ENCODE peak calls at places on chromosomes 12 and 14, in ten cellular contexts. One of them, this sample, is unnamed.

GRCh38 chr14:32171469-32171868 is 30.4 kb upstream of the RNU6-7 start:
- DNase-seq in stimulated activated naive CD4-positive, alpha-beta T cell: no peak
- DNase-seq in A549: no peak
- DNase-seq in posterior cingulate gyrus: no peak
- DNase-seq in smooth muscle cell of the brain vasculature: no peak
- DNase-seq in GM13977: no peak
- DNase-seq in hypothalamus: no peak
- DNase-seq in stimulated activated CD8-positive, alpha-beta memory T cell treated with anti-CD3 and anti-CD28 coated beads, Interleukin-7, amount 100 ng/mL, for 4 hours: no peak
- DNase-seq in renal cortical epithelial cell: no peak
- DNase-seq in frontal cortex: no peak
- DNase-seq in this sample: no peak

GRCh38 chr14:55370883-55371455 is 40.7 kb downstream of the ATG14 start:
- DNase-seq in smooth muscle cell of the brain vasculature: no peak
- DNase-seq in GM13977: no peak
- DNase-seq in stimulated activated CD8-positive, alpha-beta memory T cell treated with anti-CD3 and anti-CD28 coated beads, Interleukin-7, amount 100 ng/mL, for 4 hours: no peak
- DNase-seq in stimulated activated naive CD4-positive, alpha-beta T cell: no peak
- DNase-seq in A549: no peak
- DNase-seq in renal cortical epithelial cell: no peak
- DNase-seq in frontal cortex: no peak
- DNase-seq in posterior cingulate gyrus: no peak
- DNase-seq in hypothalamus: no peak
- DNase-seq in this sample: no peak

GRCh38 chr14:23916038-23916437 is 37.5 kb upstream of the DHRS4 start:
- DNase-seq in GM13977: no peak
- DNase-seq in hypothalamus: no peak
- DNase-seq in smooth muscle cell of the brain vasculature: no peak
- DNase-seq in stimulated activated naive CD4-positive, alpha-beta T cell: no peak
- DNase-seq in posterior cingulate gyrus: no peak
- DNase-seq in renal cortical epithelial cell: no peak
- DNase-seq in A549: no peak
- DNase-seq in frontal cortex: no peak
- DNase-seq in stimulated activated CD8-positive, alpha-beta memory T cell treated with anti-CD3 and anti-CD28 coated beads, Interleukin-7, amount 100 ng/mL, for 4 hours: no peak
- DNase-seq in this sample: no peak

GRCh38 chr12:95300286-95300685 is 82.7 kb downstream of the VEZT start:
- DNase-seq in frontal cortex: no peak
- DNase-seq in hypothalamus: no peak
- DNase-seq in A549: no peak
- DNase-seq in posterior cingulate gyrus: no peak
- DNase-seq in smooth muscle cell of the brain vasculature: no peak
- DNase-seq in GM13977: no peak
- DNase-seq in renal cortical epithelial cell: no peak
- DNase-seq in stimulated activated naive CD4-positive, alpha-beta T cell: no peak
- DNase-seq in stimulated activated CD8-positive, alpha-beta memory T cell treated with anti-CD3 and anti-CD28 coated beads, Interleukin-7, amount 100 ng/mL, for 4 hours: no peak
- DNase-seq in this sample: no peak

GRCh38 chr14:92412912-92413311 is 89.9 kb downstream of the SLC24A4 start:
- DNase-seq in frontal cortex: no peak
- DNase-seq in stimulated activated CD8-positive, alpha-beta memory T cell treated with anti-CD3 and anti-CD28 coated beads, Interleukin-7, amount 100 ng/mL, for 4 hours: no peak
- DNase-seq in hypothalamus: no peak
- DNase-seq in smooth muscle cell of the brain vasculature: no peak
- DNase-seq in GM13977: no peak
- DNase-seq in renal cortical epithelial cell: no peak
- DNase-seq in posterior cingulate gyrus: no peak
- DNase-seq in stimulated activated naive CD4-positive, alpha-beta T cell: no peak
- DNase-seq in A549: no peak
- DNase-seq in this sample: no peak

GRCh38 chr14:95039259-95039992 is 117.9 kb downstream of the DICER1 start:
- DNase-seq in posterior cingulate gyrus: no peak
- DNase-seq in stimulated activated CD8-positive, alpha-beta memory T cell treated with anti-CD3 and anti-CD28 coated beads, Interleukin-7, amount 100 ng/mL, for 4 hours: no peak
- DNase-seq in GM13977: no peak
- DNase-seq in frontal cortex: no peak
- DNase-seq in renal cortical epithelial cell: no peak
- DNase-seq in stimulated activated naive CD4-positive, alpha-beta T cell: no peak
- DNase-seq in smooth muscle cell of the brain vasculature: no peak
- DNase-seq in A549: no peak
- DNase-seq in hypothalamus: no peak
- DNase-seq in this sample: no peak

GRCh38 chr12:75658826-75659823 is 147.7 kb upstream of the KRR1 start:
- DNase-seq in stimulated activated naive CD4-positive, alpha-beta T cell: no peak
- DNase-seq in A549: no peak
- DNase-seq in GM13977: no peak
- DNase-seq in stimulated activated CD8-positive, alpha-beta memory T cell treated with anti-CD3 and anti-CD28 coated beads, Interleukin-7, amount 100 ng/mL, for 4 hours: no peak
- DNase-seq in frontal cortex: no peak
- DNase-seq in hypothalamus: no peak
- DNase-seq in renal cortical epithelial cell: peak
- DNase-seq in posterior cingulate gyrus: no peak
- DNase-seq in smooth muscle cell of the brain vasculature: no peak
- DNase-seq in this sample: no peak

GRCh38 chr12:132362966-132363660 is 33.7 kb upstream of the GALNT9 start:
- DNase-seq in smooth muscle cell of the brain vasculature: no peak
- DNase-seq in renal cortical epithelial cell: no peak
- DNase-seq in posterior cingulate gyrus: peak
- DNase-seq in GM13977: no peak
- DNase-seq in A549: no peak
- DNase-seq in hypothalamus: no peak
- DNase-seq in stimulated activated naive CD4-positive, alpha-beta T cell: no peak
- DNase-seq in frontal cortex: no peak
- DNase-seq in stimulated activated CD8-positive, alpha-beta memory T cell treated with anti-CD3 and anti-CD28 coated beads, Interleukin-7, amount 100 ng/mL, for 4 hours: no peak
- DNase-seq in this sample: no peak

GRCh38 chr12:98471085-98471484 is 44.3 kb upstream of the TMPO start:
- DNase-seq in stimulated activated CD8-positive, alpha-beta memory T cell treated with anti-CD3 and anti-CD28 coated beads, Interleukin-7, amount 100 ng/mL, for 4 hours: no peak
- DNase-seq in posterior cingulate gyrus: no peak
- DNase-seq in frontal cortex: no peak
- DNase-seq in renal cortical epithelial cell: no peak
- DNase-seq in A549: no peak
- DNase-seq in GM13977: no peak
- DNase-seq in smooth muscle cell of the brain vasculature: no peak
- DNase-seq in stimulated activated naive CD4-positive, alpha-beta T cell: no peak
- DNase-seq in hypothalamus: no peak
- DNase-seq in this sample: no peak

GRCh38 chr12:43402431-43402830 is 149.6 kb downstream of the ADAMTS20 start:
- DNase-seq in smooth muscle cell of the brain vasculature: no peak
- DNase-seq in GM13977: no peak
- DNase-seq in hypothalamus: no peak
- DNase-seq in renal cortical epithelial cell: no peak
- DNase-seq in stimulated activated CD8-positive, alpha-beta memory T cell treated with anti-CD3 and anti-CD28 coated beads, Interleukin-7, amount 100 ng/mL, for 4 hours: no peak
- DNase-seq in posterior cingulate gyrus: no peak
- DNase-seq in A549: no peak
- DNase-seq in frontal cortex: no peak
- DNase-seq in stimulated activated naive CD4-positive, alpha-beta T cell: no peak
- DNase-seq in this sample: no peak

GRCh38 chr12:80602455-80602854 is 105.0 kb upstream of the MYF6 start:
- DNase-seq in stimulated activated CD8-positive, alpha-beta memory T cell treated with anti-CD3 and anti-CD28 coated beads, Interleukin-7, amount 100 ng/mL, for 4 hours: no peak
- DNase-seq in smooth muscle cell of the brain vasculature: no peak
- DNase-seq in stimulated activated naive CD4-positive, alpha-beta T cell: no peak
- DNase-seq in frontal cortex: no peak
- DNase-seq in A549: no peak
- DNase-seq in GM13977: no peak
- DNase-seq in posterior cingulate gyrus: no peak
- DNase-seq in renal cortical epithelial cell: no peak
- DNase-seq in hypothalamus: no peak
- DNase-seq in this sample: no peak

GRCh38 chr12:69027411-69027811 is 94.4 kb upstream of the CPM start:
- DNase-seq in renal cortical epithelial cell: peak
- DNase-seq in smooth muscle cell of the brain vasculature: no peak
- DNase-seq in posterior cingulate gyrus: no peak
- DNase-seq in stimulated activated CD8-positive, alpha-beta memory T cell treated with anti-CD3 and anti-CD28 coated beads, Interleukin-7, amount 100 ng/mL, for 4 hours: no peak
- DNase-seq in GM13977: no peak
- DNase-seq in stimulated activated naive CD4-positive, alpha-beta T cell: no peak
- DNase-seq in hypothalamus: no peak
- DNase-seq in frontal cortex: no peak
- DNase-seq in A549: no peak
- DNase-seq in this sample: no peak

GRCh38 chr12:110224379-110225304 is 56.4 kb upstream of the ATP2A2 start:
- DNase-seq in stimulated activated naive CD4-positive, alpha-beta T cell: no peak
- DNase-seq in A549: peak
- DNase-seq in frontal cortex: peak
- DNase-seq in GM13977: no peak
- DNase-seq in hypothalamus: no peak
- DNase-seq in stimulated activated CD8-positive, alpha-beta memory T cell treated with anti-CD3 and anti-CD28 coated beads, Interleukin-7, amount 100 ng/mL, for 4 hours: no peak
- DNase-seq in smooth muscle cell of the brain vasculature: peak
- DNase-seq in posterior cingulate gyrus: no peak
- DNase-seq in renal cortical epithelial cell: peak
- DNase-seq in this sample: no peak

GRCh38 chr14:29222671-29223268 is 456.2 kb downstream of the FOXG1 start:
- DNase-seq in stimulated activated CD8-positive, alpha-beta memory T cell treated with anti-CD3 and anti-CD28 coated beads, Interleukin-7, amount 100 ng/mL, for 4 hours: no peak
- DNase-seq in hypothalamus: no peak
- DNase-seq in A549: no peak
- DNase-seq in smooth muscle cell of the brain vasculature: no peak
- DNase-seq in frontal cortex: no peak
- DNase-seq in stimulated activated naive CD4-positive, alpha-beta T cell: no peak
- DNase-seq in renal cortical epithelial cell: peak
- DNase-seq in posterior cingulate gyrus: no peak
- DNase-seq in GM13977: no peak
- DNase-seq in this sample: no peak

GRCh38 chr12:62903151-62903550 is 31.8 kb downstream of the PPM1H start:
- DNase-seq in hypothalamus: no peak
- DNase-seq in smooth muscle cell of the brain vasculature: no peak
- DNase-seq in A549: no peak
- DNase-seq in stimulated activated naive CD4-positive, alpha-beta T cell: no peak
- DNase-seq in renal cortical epithelial cell: no peak
- DNase-seq in posterior cingulate gyrus: no peak
- DNase-seq in GM13977: no peak
- DNase-seq in stimulated activated CD8-positive, alpha-beta memory T cell treated with anti-CD3 and anti-CD28 coated beads, Interleukin-7, amount 100 ng/mL, for 4 hours: no peak
- DNase-seq in frontal cortex: no peak
- DNase-seq in this sample: no peak

GRCh38 chr12:58425481-58426392 is 484.4 kb downstream of the ATP23 start:
- DNase-seq in stimulated activated naive CD4-positive, alpha-beta T cell: no peak
- DNase-seq in frontal cortex: no peak
- DNase-seq in A549: peak
- DNase-seq in GM13977: peak
- DNase-seq in smooth muscle cell of the brain vasculature: peak
- DNase-seq in hypothalamus: no peak
- DNase-seq in stimulated activated CD8-positive, alpha-beta memory T cell treated with anti-CD3 and anti-CD28 coated beads, Interleukin-7, amount 100 ng/mL, for 4 hours: no peak
- DNase-seq in posterior cingulate gyrus: no peak
- DNase-seq in renal cortical epithelial cell: peak
- DNase-seq in this sample: peak

GRCh38 chr12:53210843-53211242 is 3.8 kb upstream of the ITGB7 start:
- DNase-seq in hypothalamus: no peak
- DNase-seq in stimulated activated naive CD4-positive, alpha-beta T cell: no peak
- DNase-seq in GM13977: no peak
- DNase-seq in posterior cingulate gyrus: no peak
- DNase-seq in renal cortical epithelial cell: no peak
- DNase-seq in frontal cortex: no peak
- DNase-seq in A549: no peak
- DNase-seq in stimulated activated CD8-positive, alpha-beta memory T cell treated with anti-CD3 and anti-CD28 coated beads, Interleukin-7, amount 100 ng/mL, for 4 hours: no peak
- DNase-seq in smooth muscle cell of the brain vasculature: no peak
- DNase-seq in this sample: no peak

GRCh38 chr12:118783703-118784102 is 197.6 kb upstream of the SRRM4 start:
- DNase-seq in frontal cortex: no peak
- DNase-seq in hypothalamus: no peak
- DNase-seq in stimulated activated CD8-positive, alpha-beta memory T cell treated with anti-CD3 and anti-CD28 coated beads, Interleukin-7, amount 100 ng/mL, for 4 hours: no peak
- DNase-seq in renal cortical epithelial cell: no peak
- DNase-seq in A549: no peak
- DNase-seq in smooth muscle cell of the brain vasculature: no peak
- DNase-seq in posterior cingulate gyrus: no peak
- DNase-seq in stimulated activated naive CD4-positive, alpha-beta T cell: no peak
- DNase-seq in GM13977: no peak
- DNase-seq in this sample: no peak

GRCh38 chr14:91390165-91390778 is 27.3 kb downstream of the CCDC88C start:
- DNase-seq in stimulated activated naive CD4-positive, alpha-beta T cell: no peak
- DNase-seq in hypothalamus: no peak
- DNase-seq in posterior cingulate gyrus: no peak
- DNase-seq in renal cortical epithelial cell: no peak
- DNase-seq in smooth muscle cell of the brain vasculature: no peak
- DNase-seq in stimulated activated CD8-positive, alpha-beta memory T cell treated with anti-CD3 and anti-CD28 coated beads, Interleukin-7, amount 100 ng/mL, for 4 hours: no peak
- DNase-seq in GM13977: no peak
- DNase-seq in A549: no peak
- DNase-seq in frontal cortex: no peak
- DNase-seq in this sample: no peak

GRCh38 chr14:27917896-27918295 is 848.7 kb upstream of the FOXG1 start:
- DNase-seq in A549: no peak
- DNase-seq in frontal cortex: no peak
- DNase-seq in stimulated activated naive CD4-positive, alpha-beta T cell: no peak
- DNase-seq in hypothalamus: no peak
- DNase-seq in posterior cingulate gyrus: no peak
- DNase-seq in renal cortical epithelial cell: no peak
- DNase-seq in GM13977: no peak
- DNase-seq in stimulated activated CD8-positive, alpha-beta memory T cell treated with anti-CD3 and anti-CD28 coated beads, Interleukin-7, amount 100 ng/mL, for 4 hours: no peak
- DNase-seq in smooth muscle cell of the brain vasculature: no peak
- DNase-seq in this sample: no peak

GRCh38 chr14:73239463-73240241 is 2.3 kb downstream of the PAPLN start:
- DNase-seq in stimulated activated naive CD4-positive, alpha-beta T cell: no peak
- DNase-seq in smooth muscle cell of the brain vasculature: no peak
- DNase-seq in A549: no peak
- DNase-seq in renal cortical epithelial cell: peak
- DNase-seq in stimulated activated CD8-positive, alpha-beta memory T cell treated with anti-CD3 and anti-CD28 coated beads, Interleukin-7, amount 100 ng/mL, for 4 hours: no peak
- DNase-seq in frontal cortex: peak
- DNase-seq in posterior cingulate gyrus: no peak
- DNase-seq in hypothalamus: no peak
- DNase-seq in GM13977: peak
- DNase-seq in this sample: no peak

GRCh38 chr12:130948751-130949150 is 5.0 kb upstream of the ADGRD1 start:
- DNase-seq in GM13977: no peak
- DNase-seq in smooth muscle cell of the brain vasculature: no peak
- DNase-seq in posterior cingulate gyrus: no peak
- DNase-seq in stimulated activated CD8-positive, alpha-beta memory T cell treated with anti-CD3 and anti-CD28 coated beads, Interleukin-7, amount 100 ng/mL, for 4 hours: no peak
- DNase-seq in frontal cortex: no peak
- DNase-seq in A549: no peak
- DNase-seq in stimulated activated naive CD4-positive, alpha-beta T cell: no peak
- DNase-seq in hypothalamus: no peak
- DNase-seq in renal cortical epithelial cell: no peak
- DNase-seq in this sample: no peak

GRCh38 chr12:91203610-91204009 is 21.0 kb upstream of the DCN start:
- DNase-seq in frontal cortex: no peak
- DNase-seq in renal cortical epithelial cell: no peak
- DNase-seq in A549: no peak
- DNase-seq in hypothalamus: no peak
- DNase-seq in stimulated activated naive CD4-positive, alpha-beta T cell: no peak
- DNase-seq in stimulated activated CD8-positive, alpha-beta memory T cell treated with anti-CD3 and anti-CD28 coated beads, Interleukin-7, amount 100 ng/mL, for 4 hours: no peak
- DNase-seq in posterior cingulate gyrus: no peak
- DNase-seq in GM13977: no peak
- DNase-seq in smooth muscle cell of the brain vasculature: no peak
- DNase-seq in this sample: no peak

GRCh38 chr12:122527478-122527944 is 462 bp downstream of the KNTC1 start:
- DNase-seq in hypothalamus: no peak
- DNase-seq in frontal cortex: no peak
- DNase-seq in stimulated activated CD8-positive, alpha-beta memory T cell treated with anti-CD3 and anti-CD28 coated beads, Interleukin-7, amount 100 ng/mL, for 4 hours: no peak
- DNase-seq in A549: peak
- DNase-seq in smooth muscle cell of the brain vasculature: no peak
- DNase-seq in stimulated activated naive CD4-positive, alpha-beta T cell: peak
- DNase-seq in GM13977: no peak
- DNase-seq in posterior cingulate gyrus: no peak
- DNase-seq in renal cortical epithelial cell: peak
- DNase-seq in this sample: no peak

GRCh38 chr14:22570132-22570949 is 18.7 kb downstream of the DAD1 start:
- DNase-seq in renal cortical epithelial cell: peak
- DNase-seq in stimulated activated CD8-positive, alpha-beta memory T cell treated with anti-CD3 and anti-CD28 coated beads, Interleukin-7, amount 100 ng/mL, for 4 hours: peak
- DNase-seq in frontal cortex: peak
- DNase-seq in posterior cingulate gyrus: no peak
- DNase-seq in hypothalamus: peak
- DNase-seq in stimulated activated naive CD4-positive, alpha-beta T cell: peak
- DNase-seq in smooth muscle cell of the brain vasculature: peak
- DNase-seq in A549: peak
- DNase-seq in GM13977: peak
- DNase-seq in this sample: peak

GRCh38 chr12:112303004-112303403 is 79.2 kb downstream of the HECTD4 start:
- DNase-seq in frontal cortex: no peak
- DNase-seq in stimulated activated naive CD4-positive, alpha-beta T cell: no peak
- DNase-seq in hypothalamus: no peak
- DNase-seq in stimulated activated CD8-positive, alpha-beta memory T cell treated with anti-CD3 and anti-CD28 coated beads, Interleukin-7, amount 100 ng/mL, for 4 hours: peak
- DNase-seq in posterior cingulate gyrus: no peak
- DNase-seq in GM13977: peak
- DNase-seq in A549: peak
- DNase-seq in smooth muscle cell of the brain vasculature: peak
- DNase-seq in renal cortical epithelial cell: peak
- DNase-seq in this sample: no peak

GRCh38 chr14:94115631-94116030 is 5.1 kb downstream of the IFI27 start:
- DNase-seq in smooth muscle cell of the brain vasculature: no peak
- DNase-seq in frontal cortex: no peak
- DNase-seq in stimulated activated naive CD4-positive, alpha-beta T cell: no peak
- DNase-seq in renal cortical epithelial cell: no peak
- DNase-seq in posterior cingulate gyrus: no peak
- DNase-seq in A549: no peak
- DNase-seq in stimulated activated CD8-positive, alpha-beta memory T cell treated with anti-CD3 and anti-CD28 coated beads, Interleukin-7, amount 100 ng/mL, for 4 hours: no peak
- DNase-seq in hypothalamus: no peak
- DNase-seq in GM13977: no peak
- DNase-seq in this sample: no peak

GRCh38 chr12:71945121-71945520 is 6.5 kb downstream of the TPH2 start:
- DNase-seq in posterior cingulate gyrus: no peak
- DNase-seq in smooth muscle cell of the brain vasculature: no peak
- DNase-seq in frontal cortex: no peak
- DNase-seq in hypothalamus: no peak
- DNase-seq in renal cortical epithelial cell: no peak
- DNase-seq in A549: no peak
- DNase-seq in stimulated activated naive CD4-positive, alpha-beta T cell: no peak
- DNase-seq in GM13977: no peak
- DNase-seq in stimulated activated CD8-positive, alpha-beta memory T cell treated with anti-CD3 and anti-CD28 coated beads, Interleukin-7, amount 100 ng/mL, for 4 hours: no peak
- DNase-seq in this sample: no peak

This sample was measured in neural crest cell.